ENCODE peak calls at places on chromosomes 12 and 14, in six cellular contexts. U is IMR-90, A is H9, Q is GM23338, G is HepG2, C is fibroblast of lung. E is an unnamed sample. For H4K20me1, the result is how much of the 10 kb centered on the place peaks cover.

GRCh38 chr12:13390381-13390856 is 193.9 kb downstream of the EMP1 start:
- DNase-seq in U (peak), A (no peak), Q (no peak), G (no peak), C (peak), E (peak)

GRCh38 chr14:85587152-85587697 is 57.3 kb downstream of the FLRT2 start:
- DNase-seq in U (peak), A (no peak), Q (no peak), G (no peak), C (peak), E (no peak)

GRCh38 chr12:55728185-55728931 is 451 bp downstream of the CD63 start:
- DNase-seq in U (peak), A (no peak), Q (peak), G (no peak), C (peak), E (peak)

GRCh38 chr12:29734299-29734698 is 49.4 kb downstream of the TMTC1 start:
- DNase-seq in U (no peak), A (no peak), Q (no peak), G (no peak), C (no peak), E (no peak)

GRCh38 chr14:50830044-50830931 is 674 bp downstream of the NIN start:
- DNase-seq in U (peak), A (peak), Q (peak), G (peak), C (peak), E (peak)

GRCh38 chr14:85974602-85975001 is 444.7 kb downstream of the FLRT2 start:
- DNase-seq in U (no peak), A (no peak), Q (no peak), G (no peak), C (no peak), E (no peak)

GRCh38 chr12:65875635-65876034 is 51.4 kb downstream of the HMGA2 start:
- DNase-seq in U (peak), A (no peak), Q (no peak), G (no peak), C (peak), E (no peak)

GRCh38 chr12:19130224-19131019 is 889 bp downstream of the PLEKHA5 start:
- DNase-seq in U (no peak), A (peak), Q (peak), G (no peak), C (peak), E (peak)

GRCh38 chr14:37791384-37792036 is 196.1 kb downstream of the TTC6 start:
- DNase-seq in U (no peak), A (no peak), Q (no peak), G (peak), C (no peak), E (no peak)

GRCh38 chr12:62481843-62482540 is 15.4 kb downstream of the MON2 start:
- DNase-seq in U (no peak), A (no peak), Q (no peak), G (no peak), C (no peak), E (no peak)

GRCh38 chr12:78759387-78759786 is 105.2 kb upstream of the SYT1 start:
- DNase-seq in U (peak), A (peak), Q (peak), G (peak), C (peak), E (peak)

GRCh38 chr12:116694653-116695463 is 43.0 kb downstream of the SPRING1 start:
- DNase-seq in U (no peak), A (no peak), Q (no peak), G (no peak), C (no peak), E (no peak)

GRCh38 chr14:88346048-88346639 is 23.1 kb upstream of the KCNK10 start:
- DNase-seq in U (no peak), A (no peak), Q (no peak), G (peak), C (no peak), E (no peak)

GRCh38 chr12:71688961-71689570 is 3.2 kb downstream of the TMEM19 start:
- DNase-seq in U (no peak), A (no peak), Q (no peak), G (no peak), C (no peak), E (no peak)

GRCh38 chr12:56377310-56377988 is 14.8 kb upstream of the APOF start:
- DNase-seq in U (peak), A (peak), Q (peak), G (no peak), C (no peak), E (peak)

GRCh38 chr12:90978117-90978770 is 23.3 kb upstream of the CCER1 start:
- DNase-seq in U (peak), A (no peak), Q (peak), G (peak), C (peak), E (peak)

GRCh38 chr12:117907108-117907689 is 61.6 kb downstream of the KSR2 start:
- DNase-seq in U (no peak), A (peak), Q (peak), G (no peak), C (no peak), E (no peak)

GRCh38 chr14:89303452-89304435 is 113.3 kb downstream of the FOXN3 start:
- DNase-seq in U (peak), A (no peak), Q (no peak), G (peak), C (peak), E (peak)

GRCh38 chr12:46101121-46101869 is 110.9 kb upstream of the SCAF11 start:
- DNase-seq in U (no peak), A (no peak), Q (no peak), G (no peak), C (peak), E (no peak)

GRCh38 chr14:85702937-85703336 is 173.0 kb downstream of the FLRT2 start:
- DNase-seq in U (peak), A (no peak), Q (no peak), G (no peak), C (peak), E (no peak)

GRCh38 chr12:95073698-95074520 is 491 bp upstream of the NR2C1 start:
- DNase-seq in U (no peak), A (peak), Q (no peak), G (no peak), C (no peak), E (no peak)

GRCh38 chr12:68406134-68406576 is 74.0 kb upstream of the MDM1 start:
- DNase-seq in U (peak), A (peak), Q (peak), G (peak), C (peak), E (peak)

GRCh38 chr12:26361964-26362363 is 166.6 kb downstream of the SSPN start:
- DNase-seq in U (no peak), A (no peak), Q (no peak), G (peak), C (no peak), E (no peak)

GRCh38 chr12:98896938-98897337 is 251.8 kb downstream of the APAF1 start:
- DNase-seq in U (peak), A (no peak), Q (peak), G (no peak), C (peak), E (no peak)

GRCh38 chr12:6307521-6307920 is 3.0 kb upstream of the PLEKHG6 start:
- DNase-seq in U (no peak), A (no peak), Q (no peak), G (no peak), C (no peak), E (no peak)

GRCh38 chr14:75459099-75459741 is 31.4 kb downstream of the JDP2 start:
- DNase-seq in U (no peak), A (no peak), Q (peak), G (no peak), C (no peak), E (no peak)

GRCh38 chr12:125185740-125186470 is 120.7 kb downstream of the AACS start:
- DNase-seq in U (peak), A (peak), Q (peak), G (peak), C (peak), E (peak)

GRCh38 chr12:72207756-72208155 is 64.4 kb upstream of the TRHDE start:
- DNase-seq in U (no peak), A (no peak), Q (no peak), G (no peak), C (peak), E (no peak)

GRCh38 chr14:103897075-103897947 is 30.9 kb upstream of the TDRD9 start:
- DNase-seq in U (no peak), A (no peak), Q (no peak), G (peak), C (no peak), E (no peak)

GRCh38 chr14:58750321-58751269 is 112.8 kb downstream of the DACT1 start:
- DNase-seq in U (no peak), A (no peak), Q (no peak), G (no peak), C (no peak), E (no peak)

GRCh38 chr12:52401926-52402325 is 4.2 kb downstream of the KRT82 start:
- DNase-seq in U (no peak), A (no peak), Q (no peak), G (no peak), C (no peak), E (no peak)

GRCh38 chr12:52402377-52402776 is 3.8 kb downstream of the KRT82 start:
- DNase-seq in U (no peak), A (no peak), Q (no peak), G (no peak), C (no peak), E (no peak)

GRCh38 chr12:52401526-52401925 is 4.6 kb downstream of the KRT82 start:
- DNase-seq in U (no peak), A (no peak), Q (no peak), G (no peak), C (no peak), E (no peak)

GRCh38 chr12:52403561-52403960 is 2.6 kb downstream of the KRT82 start:
- DNase-seq in U (no peak), A (no peak), Q (no peak), G (no peak), C (no peak), E (no peak)

DNA sequence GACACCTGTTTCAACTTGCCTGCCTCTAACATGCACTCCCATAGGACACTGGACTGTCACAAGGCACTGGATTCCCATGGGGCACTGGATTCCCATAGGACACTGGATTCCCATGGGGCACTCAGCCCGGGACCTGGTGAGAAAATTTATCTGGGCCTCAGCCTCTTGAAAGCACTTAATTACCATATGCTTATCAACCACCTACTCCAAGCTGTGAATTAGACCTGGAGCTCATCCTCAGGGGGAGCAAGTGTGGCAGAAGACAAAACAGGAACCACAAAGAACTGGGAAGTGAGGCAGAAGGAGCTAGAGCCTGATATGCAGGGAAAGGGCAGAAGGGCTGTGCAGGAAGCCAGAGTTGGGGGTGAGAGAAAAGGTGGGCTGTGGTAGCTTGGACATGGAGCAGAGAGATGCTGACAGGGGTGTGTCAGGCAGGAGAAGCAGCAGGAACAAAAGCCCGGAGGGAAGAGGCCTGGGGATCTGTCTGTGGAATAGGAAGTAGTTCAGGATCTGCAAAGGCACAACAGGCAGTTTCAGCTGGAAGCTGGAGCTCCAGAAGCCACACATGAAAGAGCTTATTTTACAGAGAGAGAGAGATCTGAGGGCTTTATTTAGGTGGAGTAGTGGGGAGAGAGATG is 3.1 kb downstream of the KRT82 start:
- DNase-seq in U (no peak), A (no peak), Q (no peak), G (no peak), C (no peak), E (no peak)
- H4K20me1 ChIP-seq in U (under half), A (under half), Q (under half), G (under half), C (under half), E (under half)

GRCh38 chr12:123037791-123038190 is 57.3 kb downstream of the ARL6IP4 start:
- DNase-seq in U (no peak), A (no peak), Q (no peak), G (no peak), C (no peak), E (no peak)

GRCh38 chr12:123038966-123039365 is 58.5 kb downstream of the ARL6IP4 start:
- DNase-seq in U (no peak), A (no peak), Q (no peak), G (no peak), C (no peak), E (no peak)

GRCh38 chr12:123036471-123037285 is 56.2 kb downstream of the ARL6IP4 start:
- DNase-seq in U (no peak), A (no peak), Q (no peak), G (no peak), C (no peak), E (no peak)

GRCh38 chr12:123040106-123040505 is 59.6 kb downstream of the ARL6IP4 start:
- DNase-seq in U (no peak), A (no peak), Q (no peak), G (no peak), C (no peak), E (no peak)

DNA sequence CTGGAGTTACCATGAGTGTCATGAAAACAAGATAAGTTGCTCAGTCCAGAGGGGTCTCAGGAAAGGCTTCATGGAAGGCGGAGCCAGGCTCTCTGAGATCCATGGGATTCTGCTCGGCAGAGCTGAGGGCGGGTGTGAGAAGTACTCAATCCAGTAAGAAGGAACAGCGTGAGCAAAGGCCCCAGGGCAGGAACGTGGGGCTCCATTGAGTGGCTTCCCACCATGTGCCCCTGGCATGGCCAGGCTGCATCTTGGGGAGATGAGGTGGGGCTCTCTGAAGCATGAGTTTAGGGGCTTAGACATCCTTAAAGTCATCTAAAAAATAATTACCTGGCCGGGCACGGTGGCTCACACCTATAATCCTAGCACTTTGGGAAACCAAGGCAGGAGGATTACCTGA is 58.0 kb downstream of the ARL6IP4 start:
- DNase-seq in U (no peak), A (no peak), Q (no peak), G (no peak), C (no peak), E (no peak)
- H4K20me1 ChIP-seq in U (under half), A (under half), Q (under half), G (under half), C (under half), E (under half)

DNA sequence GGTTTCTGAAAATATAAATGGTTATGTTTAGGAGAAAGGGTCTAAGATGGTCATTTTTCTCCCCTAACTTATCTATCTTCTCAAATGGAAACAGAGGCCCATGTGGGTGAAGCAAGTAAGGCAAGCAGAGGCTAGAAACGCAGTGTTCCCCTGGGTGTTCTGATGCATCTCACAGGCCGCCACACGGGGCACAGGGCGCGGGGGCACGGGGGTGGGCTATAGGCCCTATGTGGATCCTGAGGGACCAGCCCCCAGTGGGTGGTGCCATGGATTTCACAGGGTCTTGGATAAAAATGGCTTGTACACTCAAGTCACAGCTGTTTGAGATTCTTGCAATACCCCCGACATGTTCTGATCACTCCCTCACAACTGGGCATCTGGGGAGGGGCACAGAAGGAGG is 17.7 kb downstream of the ACTN1 start:
- DNase-seq in U (no peak), A (no peak), Q (no peak), G (no peak), C (no peak), E (no peak)
- H4K20me1 ChIP-seq in U (half or more), A (under half), Q (half or more), G (under half), C (under half), E (under half)

DNA sequence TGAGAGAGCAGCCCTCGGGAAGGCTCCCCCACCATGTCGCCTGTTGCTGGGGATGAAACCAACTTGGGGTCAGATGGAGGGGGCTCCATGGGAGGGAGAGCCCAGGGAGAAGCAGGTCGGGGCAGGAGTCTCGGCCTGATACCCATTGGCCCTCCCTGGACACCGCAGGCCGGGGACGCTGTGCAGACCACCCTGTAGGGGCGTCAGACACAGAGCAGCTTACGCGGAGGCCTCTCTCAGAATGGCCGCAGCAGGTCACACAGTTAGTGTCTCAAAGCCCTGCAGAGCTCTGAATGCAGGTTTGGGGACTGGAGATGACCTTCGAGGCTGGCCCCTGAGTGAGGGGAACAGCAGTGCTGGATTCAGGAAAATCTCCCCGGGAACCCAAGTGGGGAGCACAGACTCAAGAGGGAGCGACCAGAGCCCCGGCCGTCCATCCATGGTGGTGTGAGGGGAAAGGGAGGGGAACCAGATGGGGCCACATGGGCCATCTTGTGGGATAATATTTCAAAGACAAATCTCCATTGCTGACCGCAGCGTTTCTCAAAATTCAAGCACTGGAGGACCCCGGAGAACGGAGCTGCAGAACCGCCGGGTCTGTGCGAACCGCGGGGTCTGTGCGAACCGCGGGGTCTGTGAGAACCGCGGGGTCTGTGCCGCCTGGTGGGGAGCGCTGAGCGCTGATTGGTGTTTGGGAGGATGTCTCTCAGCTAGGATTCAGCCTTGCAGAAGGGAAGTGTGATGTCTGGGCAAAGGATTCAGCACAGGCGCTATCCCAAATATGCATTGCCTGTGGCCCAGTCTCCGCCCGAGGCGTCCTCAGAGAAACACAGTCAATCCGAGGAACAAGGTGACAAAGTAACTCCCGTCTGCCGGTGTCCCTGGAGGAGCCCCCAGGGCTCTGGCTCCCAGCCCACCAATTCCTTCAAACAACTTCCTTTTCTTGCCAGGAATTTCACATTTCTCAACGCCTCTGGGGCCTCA is 324.4 kb upstream of the RTL1 start:
- DNase-seq in U (no peak), A (peak), Q (no peak), G (no peak), C (no peak), E (no peak)
- H4K20me1 ChIP-seq in U (under half), A (under half), Q (under half), G (under half), C (under half), E (under half)

DNA sequence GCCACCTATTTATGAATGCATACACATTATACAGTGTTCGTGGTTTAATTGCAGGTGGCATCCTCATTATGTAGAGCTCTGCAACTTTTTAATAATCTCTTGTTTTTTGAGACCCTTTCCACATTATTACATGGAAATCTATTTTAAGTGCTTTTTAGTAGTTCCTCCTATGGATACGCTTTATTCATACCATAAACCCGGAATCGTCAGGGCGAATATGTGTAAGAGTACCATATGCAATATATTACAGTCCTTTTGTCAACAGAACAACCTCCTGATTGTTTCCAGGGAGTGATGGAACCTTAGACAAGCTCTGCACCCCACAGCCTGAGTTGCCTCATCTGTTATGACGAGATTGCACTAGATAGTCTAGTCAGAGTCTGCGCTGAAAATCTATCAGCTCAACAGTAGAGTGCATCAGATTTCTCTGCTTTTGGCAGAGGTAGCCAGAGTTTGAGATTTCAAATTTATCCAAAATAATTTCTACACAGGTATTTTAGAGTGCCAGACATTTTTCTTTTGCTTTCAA is 33.6 kb downstream of the EID3 start:
- DNase-seq in U (no peak), A (no peak), Q (no peak), G (no peak), C (no peak), E (no peak)
- H4K20me1 ChIP-seq in U (half or more), A (under half), Q (under half), G (under half), C (under half), E (under half)

DNA sequence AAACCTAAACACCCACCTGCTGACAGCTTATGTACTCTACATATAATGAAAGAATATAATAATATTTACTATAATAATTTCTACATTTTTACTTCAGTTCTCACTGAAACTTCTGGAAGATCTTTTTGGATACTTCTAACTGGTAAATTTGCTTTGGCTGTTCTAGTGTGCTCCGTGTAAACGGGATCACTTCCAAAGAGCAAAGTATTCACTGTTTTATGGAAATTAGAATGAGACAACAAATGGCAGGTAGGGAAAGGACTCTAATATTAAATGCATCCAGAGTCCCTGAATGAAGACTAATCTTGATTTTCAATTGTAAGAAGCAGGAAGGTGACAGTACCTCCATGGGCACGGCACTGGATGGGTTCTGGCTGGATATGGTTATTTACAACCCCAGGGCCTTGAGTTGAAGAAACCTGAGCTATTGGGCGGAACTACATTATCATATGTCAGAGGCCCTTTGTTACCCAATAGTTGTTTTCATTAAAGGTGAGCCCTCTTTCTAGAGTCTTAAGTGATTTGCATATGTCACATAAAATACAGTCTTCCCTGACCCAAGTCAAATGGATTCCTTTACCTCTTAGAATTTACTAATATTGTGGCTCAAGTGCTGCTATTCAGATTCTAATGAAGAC is 10.7 kb downstream of the ERP29 start:
- DNase-seq in U (no peak), A (no peak), Q (peak), G (no peak), C (no peak), E (no peak)
- H4K20me1 ChIP-seq in U (under half), A (under half), Q (under half), G (under half), C (under half), E (under half)

E was measured in endothelial cell of umbilical vein.